ENCODE peak calls at places on chromosomes 3 and 15, in six cellular contexts. V is K562, K is HEK293T, L is HepG2, Q is IMR-90, O is GM12878. Z is an unnamed sample.

GRCh38 chr3:30751610-30752299 is 142.7 kb downstream of the GADL1 start:
- DNase-seq in L (peak), O (peak), V (no peak), K (peak), Q (peak), Z (peak)

GRCh38 chr3:46095307-46095706 is 68.0 kb upstream of the XCR1 start:
- DNase-seq in K (no peak), L (no peak), V (no peak), O (peak), Q (no peak), Z (no peak)

GRCh38 chr15:37100109-37100873 is at the start of gene MEIS2:
- DNase-seq in Q (peak), V (peak), O (peak), L (peak), K (peak), Z (peak)

GRCh38 chr15:92294759-92295158 is 98.9 kb upstream of the ST8SIA2 start:
- DNase-seq in L (no peak), V (no peak), O (no peak), K (no peak), Q (no peak), Z (no peak)

GRCh38 chr15:30038667-30039523 is 43.9 kb upstream of the GOLGA8J start:
- DNase-seq in L (no peak), O (no peak), K (no peak), Q (no peak), V (no peak), Z (no peak)

GRCh38 chr3:23314981-23315805 is 112.1 kb downstream of the UBE2E2 start:
- DNase-seq in L (no peak), K (no peak), V (no peak), O (no peak), Q (peak), Z (no peak)

GRCh38 chr3:56295161-56295560 is 173.1 kb downstream of the ERC2 start:
- DNase-seq in O (no peak), Q (no peak), L (no peak), K (no peak), V (no peak), Z (no peak)

GRCh38 chr15:40087991-40088928 is 20.4 kb downstream of the BMF start:
- DNase-seq in L (peak), O (no peak), Q (no peak), V (no peak), K (no peak), Z (no peak)

GRCh38 chr15:74317820-74318375 is 49.5 kb downstream of the CYP11A1 start:
- DNase-seq in K (no peak), L (no peak), O (no peak), Q (peak), V (no peak), Z (peak)

GRCh38 chr15:40918146-40918798 is 10.9 kb upstream of the DLL4 start:
- DNase-seq in K (no peak), Q (no peak), L (no peak), O (no peak), V (no peak), Z (no peak)

GRCh38 chr15:61992518-61992917 is 67.7 kb downstream of the VPS13C start:
- DNase-seq in O (no peak), Q (no peak), V (no peak), L (no peak), K (no peak), Z (no peak)

GRCh38 chr3:13141991-13142412 is 68.8 kb upstream of the IQSEC1 start:
- DNase-seq in L (no peak), K (peak), Q (peak), O (no peak), V (peak), Z (no peak)

GRCh38 chr15:49860101-49860500 is 239.3 kb downstream of the DTWD1 start:
- DNase-seq in O (no peak), Q (peak), L (no peak), K (no peak), V (no peak), Z (no peak)

GRCh38 chr15:34047893-34048775 is 9.1 kb upstream of the AVEN start:
- DNase-seq in Q (no peak), K (no peak), V (no peak), O (no peak), L (no peak), Z (no peak)

GRCh38 chr3:169945313-169945712 is 21.3 kb upstream of the SEC62 start:
- DNase-seq in Q (no peak), O (peak), L (no peak), K (peak), V (peak), Z (no peak)

GRCh38 chr3:101796076-101796475 is 17.1 kb downstream of the NXPE3 start:
- DNase-seq in Q (no peak), O (no peak), L (no peak), K (no peak), V (no peak), Z (no peak)

GRCh38 chr3:154304116-154304786 is 20.0 kb downstream of the DHX36 start:
- DNase-seq in O (no peak), L (no peak), Q (peak), V (no peak), K (no peak), Z (no peak)

GRCh38 chr15:90264649-90265048 is 823 bp upstream of the NGRN start:
- DNase-seq in L (peak), Q (no peak), V (no peak), K (no peak), O (no peak), Z (peak)

GRCh38 chr3:159416854-159417253 is 571.8 kb upstream of the IL12A start:
- DNase-seq in Q (peak), K (peak), L (no peak), V (no peak), O (no peak), Z (no peak)

GRCh38 chr3:109432833-109433232 is 95.5 kb upstream of the DPPA4 start:
- DNase-seq in O (no peak), K (no peak), V (no peak), Q (no peak), L (no peak), Z (no peak)

GRCh38 chr3:126753191-126754160 is 49.4 kb downstream of the CHCHD6 start:
- DNase-seq in Q (peak), O (no peak), L (peak), K (no peak), V (no peak), Z (no peak)

GRCh38 chr15:50823281-50823680 is 57.8 kb upstream of the SPPL2A start:
- DNase-seq in Q (no peak), V (no peak), O (no peak), L (no peak), K (no peak), Z (no peak)

GRCh38 chr15:64127521-64128275 is 23.8 kb upstream of the SNX22 start:
- DNase-seq in L (no peak), V (no peak), O (no peak), K (no peak), Q (no peak), Z (no peak)

GRCh38 chr15:45919806-45920205 is 285.0 kb downstream of the SQOR start:
- DNase-seq in O (no peak), L (peak), V (no peak), K (no peak), Q (peak), Z (peak)

GRCh38 chr3:177830411-177830849 is 633.1 kb upstream of the TBL1XR1 start:
- DNase-seq in K (no peak), O (no peak), V (no peak), L (no peak), Q (peak), Z (no peak)

GRCh38 chr15:100060276-100060926 is 281.4 kb downstream of the ADAMTS17 start:
- DNase-seq in K (no peak), L (no peak), V (no peak), O (no peak), Q (peak), Z (no peak)

GRCh38 chr15:50354838-50355611 is at the start of gene GABPB1:
- DNase-seq in Q (peak), V (peak), L (peak), K (peak), O (peak), Z (peak)

GRCh38 chr3:124202754-124203153 is 210.8 kb upstream of the ROPN1 start:
- DNase-seq in K (no peak), Q (no peak), O (no peak), L (no peak), V (no peak), Z (no peak)

GRCh38 chr15:95226835-95227234 is 995.5 kb downstream of the MCTP2 start:
- DNase-seq in V (no peak), L (no peak), Q (no peak), K (no peak), O (no peak), Z (no peak)

DNA sequence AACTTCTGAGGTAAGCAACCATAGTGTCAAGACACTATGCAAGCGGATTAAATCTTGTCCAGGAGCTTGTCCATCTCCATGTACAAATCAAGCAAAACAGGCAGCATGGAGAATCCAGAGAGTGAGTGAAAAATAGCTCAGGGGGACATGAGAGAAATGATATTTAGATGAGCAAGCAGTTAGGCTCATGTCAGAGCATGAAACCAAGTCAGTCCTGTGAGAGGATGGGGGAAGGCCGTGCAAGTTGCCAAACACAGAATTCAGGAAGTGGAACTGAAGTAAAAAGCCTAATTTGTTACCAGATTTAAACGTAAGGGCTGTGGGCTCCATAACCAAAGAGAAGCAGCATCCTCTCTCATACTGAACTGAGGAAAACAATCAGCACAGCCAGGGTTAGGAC is 995.9 kb downstream of the MCTP2 start:
- DNase-seq in Q (no peak), K (no peak), V (no peak), L (no peak), O (no peak), Z (no peak)
- TF ChIP-seq BHLHE40 in Q (no peak), K (no peak), V (no peak), L (no peak), O (no peak), Z (no peak)

GRCh38 chr15:66677336-66677735 is 24.7 kb upstream of the SMAD6 start:
- DNase-seq in K (no peak), V (no peak), Q (no peak), L (no peak), O (no peak), Z (no peak)

GRCh38 chr15:66673410-66674322 is 28.4 kb upstream of the SMAD6 start:
- DNase-seq in Q (no peak), O (no peak), L (no peak), K (peak), V (peak), Z (no peak)

GRCh38 chr15:66672867-66673266 is 29.2 kb upstream of the SMAD6 start:
- DNase-seq in L (no peak), O (no peak), K (no peak), Q (no peak), V (no peak), Z (no peak)

GRCh38 chr15:66674756-66675155 is 27.3 kb upstream of the SMAD6 start:
- DNase-seq in L (no peak), K (no peak), O (no peak), Q (no peak), V (no peak), Z (no peak)

GRCh38 chr15:66675456-66675855 is 26.6 kb upstream of the SMAD6 start:
- DNase-seq in V (no peak), O (no peak), K (no peak), Q (no peak), L (no peak), Z (no peak)
- TF ChIP-seq BHLHE40 in V (no peak), O (no peak), K (no peak), Q (no peak), L (no peak), Z (no peak)

DNA sequence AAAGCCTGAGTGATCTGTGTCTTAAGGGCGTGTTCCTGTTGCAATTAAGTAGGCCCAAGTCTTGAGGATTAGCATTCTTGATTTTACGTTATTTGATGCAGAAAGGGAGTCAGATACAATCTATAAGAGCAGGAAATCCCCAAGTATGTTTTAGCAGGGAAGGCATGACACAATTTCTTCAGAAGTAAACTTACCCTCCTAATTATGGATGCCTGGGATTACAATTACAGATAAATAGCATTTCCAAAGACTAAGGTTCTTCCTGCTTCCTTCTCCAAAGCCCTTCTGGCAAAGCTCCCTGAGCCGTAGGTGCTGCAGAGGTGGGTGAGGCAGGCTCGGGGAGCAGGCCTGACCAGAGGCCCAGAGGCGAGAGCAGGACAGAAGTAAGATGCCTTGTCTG is 34.9 kb upstream of the ST6GAL1 start:
- DNase-seq in O (no peak), Q (no peak), K (no peak), V (no peak), L (no peak), Z (no peak)
- TF ChIP-seq BHLHE40 in O (no peak), Q (no peak), K (no peak), V (no peak), L (no peak), Z (no peak)

DNA sequence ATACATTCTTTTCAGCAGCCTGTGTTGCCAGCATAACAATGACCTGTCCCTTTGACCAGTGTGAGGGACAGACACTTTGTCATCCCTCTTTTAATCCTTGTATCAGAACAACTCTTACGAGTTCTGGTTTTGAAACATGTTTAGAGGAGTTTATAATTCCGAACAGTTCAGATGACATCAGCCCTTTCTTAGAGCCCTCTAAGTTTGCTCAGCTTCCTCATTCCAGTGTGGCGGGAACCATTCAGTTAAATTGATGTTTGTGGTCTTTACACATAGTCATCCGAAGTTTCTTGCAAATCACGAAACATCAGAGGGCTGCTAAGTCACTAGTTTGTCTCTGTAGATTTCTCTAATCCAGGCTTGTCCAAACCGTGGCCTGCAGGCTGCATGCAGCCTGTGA is 102.5 kb downstream of the AKAP13 start:
- DNase-seq in K (no peak), Q (peak), O (no peak), V (no peak), L (no peak), Z (peak)
- TF ChIP-seq BHLHE40 in K (no peak), Q (no peak), O (no peak), V (no peak), L (no peak), Z (no peak)

DNA sequence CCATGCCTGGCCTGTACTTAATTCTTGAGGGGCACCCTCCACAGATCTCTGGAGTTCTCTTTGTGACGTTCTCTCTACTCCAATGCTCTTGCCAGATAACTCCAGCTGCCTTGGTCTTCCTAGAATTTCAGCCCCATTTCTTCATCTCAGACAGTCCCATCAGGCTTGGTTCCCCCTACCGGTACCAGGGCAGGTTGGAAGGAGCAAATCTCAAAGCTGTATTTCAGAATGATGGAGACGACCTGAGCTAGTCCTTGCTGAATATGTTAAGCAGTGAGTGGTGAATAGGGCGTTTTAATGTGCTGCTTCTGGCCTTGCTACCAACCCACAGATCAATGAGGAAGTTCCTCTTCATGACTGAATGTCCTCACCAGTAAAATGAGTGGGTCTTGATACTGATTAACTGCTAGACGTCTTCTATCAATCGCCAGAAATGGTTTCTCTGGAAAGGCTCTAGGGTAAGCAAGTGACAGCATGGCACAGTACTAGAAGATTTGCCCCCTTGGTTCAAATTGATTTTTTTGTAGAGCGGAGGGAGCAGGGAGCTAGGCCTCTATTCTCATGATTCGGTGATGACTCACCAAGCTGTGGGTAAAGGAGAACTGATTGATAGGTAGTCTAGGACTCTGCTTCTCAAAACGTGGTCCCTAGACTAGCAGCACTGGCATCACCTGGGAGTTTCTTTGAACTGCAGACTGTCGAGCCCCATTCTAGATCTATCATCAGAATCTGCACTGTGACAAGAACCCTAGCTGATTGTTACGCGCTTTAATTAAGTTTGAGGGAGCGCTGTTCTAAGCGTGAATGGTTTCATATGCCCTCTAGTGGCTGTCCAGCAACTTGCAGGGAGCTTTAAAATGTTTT is 67.8 kb downstream of the UBP1 start:
- DNase-seq in L (no peak), O (no peak), K (peak), V (peak), Q (peak), Z (peak)
- TF ChIP-seq BHLHE40 in L (no peak), O (no peak), K (no peak), V (peak), Q (no peak), Z (no peak)

GRCh38 chr3:144098691-144099090 is 127.1 kb downstream of the DIPK2A start:
- DNase-seq in O (no peak), L (no peak), K (no peak), Q (no peak), V (no peak), Z (no peak)
- TF ChIP-seq BHLHE40 in O (no peak), L (no peak), K (no peak), Q (no peak), V (no peak), Z (no peak)

DNA sequence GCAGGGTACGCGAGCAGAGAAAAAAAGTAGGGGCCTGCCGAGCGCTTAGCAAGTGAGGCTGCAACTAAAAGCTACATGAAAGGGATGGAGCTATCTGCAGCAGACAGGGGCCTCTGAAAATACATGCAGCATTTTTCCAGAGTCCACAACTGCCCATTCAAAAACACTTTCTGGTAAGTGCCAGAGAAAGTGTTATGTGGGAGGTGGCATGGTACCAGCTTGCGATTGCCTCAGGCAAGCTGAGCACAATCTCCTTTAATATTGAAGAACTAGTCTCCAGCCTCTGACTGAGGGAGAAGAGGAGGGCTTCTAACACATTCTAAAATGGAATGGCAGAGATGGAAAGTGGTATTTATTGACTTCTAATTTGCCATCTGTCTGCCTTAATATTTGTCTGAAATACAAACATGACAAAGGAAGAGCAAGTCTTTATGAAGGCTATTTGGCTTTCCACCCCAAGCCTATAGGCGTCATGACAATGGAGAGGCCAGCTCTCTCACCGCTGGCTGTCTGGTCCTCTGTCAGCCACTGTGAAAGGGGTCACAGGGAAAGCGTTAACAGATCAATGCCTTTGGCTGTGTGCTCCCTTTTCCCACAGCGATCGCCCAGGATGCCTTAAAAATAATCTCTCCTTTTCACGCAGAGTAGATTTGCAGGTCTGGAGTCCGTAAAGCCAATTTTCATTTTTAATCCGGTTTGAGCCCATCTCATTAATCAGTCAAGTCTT is 104.0 kb upstream of the RASGRP1 start:
- DNase-seq in L (no peak), Q (no peak), O (no peak), K (no peak), V (no peak), Z (no peak)
- TF ChIP-seq BHLHE40 in L (no peak), Q (no peak), O (no peak), K (no peak), V (no peak), Z (no peak)

GRCh38 chr3:194365978-194366490 is 3.5 kb downstream of the LRRC15 start:
- DNase-seq in O (no peak), L (no peak), Q (no peak), K (no peak), V (no peak), Z (no peak)

GRCh38 chr3:194365526-194365925 is 4.0 kb downstream of the LRRC15 start:
- DNase-seq in Q (no peak), V (no peak), L (no peak), O (no peak), K (no peak), Z (no peak)

GRCh38 chr3:194367992-194368841 is 1.3 kb downstream of the LRRC15 start:
- DNase-seq in K (no peak), Q (peak), O (no peak), V (no peak), L (no peak), Z (no peak)

GRCh38 chr3:194364314-194364651 is 5.3 kb downstream of the LRRC15 start:
- DNase-seq in K (no peak), O (no peak), L (no peak), V (no peak), Q (no peak), Z (no peak)

DNA sequence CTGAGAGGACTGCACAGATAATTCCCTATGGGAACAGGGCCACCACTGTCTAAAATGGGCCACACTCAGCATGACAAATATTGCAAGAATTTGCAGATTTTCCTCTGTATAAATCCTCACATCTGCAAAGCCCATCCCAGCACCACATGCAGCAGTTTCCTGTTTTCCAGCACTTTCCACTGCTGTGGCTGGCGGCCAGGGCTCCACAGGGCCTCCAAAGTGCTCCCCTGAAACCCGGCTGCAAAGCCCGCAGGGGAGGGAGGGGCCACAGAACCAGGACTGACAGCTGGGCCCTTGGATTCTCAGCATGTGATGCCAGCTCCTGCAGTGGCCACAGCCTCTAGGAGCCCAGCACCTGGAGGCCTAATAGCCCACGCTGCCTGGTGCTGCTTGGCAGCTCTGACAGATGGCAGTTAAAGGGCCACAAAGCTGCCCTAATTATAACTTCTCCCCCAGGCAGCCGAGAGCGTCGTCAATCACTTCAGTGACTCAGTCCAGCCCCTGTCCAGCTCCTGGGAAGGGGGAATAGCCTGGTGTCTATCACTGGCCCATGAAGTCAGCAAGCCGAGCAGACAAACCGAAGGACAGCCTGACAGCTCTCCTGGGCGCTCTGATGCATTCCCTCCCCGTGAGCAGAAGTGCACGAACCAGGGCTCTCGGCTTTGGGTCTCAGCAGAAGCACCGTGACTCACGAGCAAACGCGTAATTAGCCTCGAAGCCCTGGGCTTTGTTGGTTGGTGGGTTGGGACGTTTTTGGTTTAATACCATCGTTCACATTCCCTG is 4.7 kb downstream of the LRRC15 start:
- DNase-seq in V (no peak), L (no peak), O (no peak), K (no peak), Q (peak), Z (no peak)
- TF ChIP-seq BHLHE40 in V (no peak), L (no peak), O (no peak), K (no peak), Q (peak), Z (no peak)

Z was measured in A549.